ENCODE peak calls at places on chromosomes 11 and 22, in four cellular contexts. E is endothelial cell of umbilical vein, T is mammary epithelial cell, D is K562. U is an unnamed sample.

GRCh38 chr11:128725630-128726461 is 32.0 kb downstream of the FLI1 start:
- DNase-seq in E (no peak), D (no peak), T (peak; percentile 68), U (peak; percentile 97)

GRCh38 chr11:2522636-2523255 is 77.9 kb downstream of the KCNQ1 start:
- DNase-seq in T (no peak), D (no peak), E (no peak), U (no peak)

GRCh38 chr22:24474649-24475048 is 20.5 kb upstream of the UPB1 start:
- DNase-seq in E (no peak), D (no peak), T (no peak), U (no peak)

GRCh38 chr22:29524440-29525191 is 28.9 kb downstream of the THOC5 start:
- DNase-seq in E (peak; percentile 10), D (no peak), T (peak; percentile 13), U (peak; percentile 7)

GRCh38 chr11:65911682-65912568 is 6.9 kb downstream of the C11orf68 start:
- DNase-seq in T (peak; percentile 89), D (peak; percentile 33), E (peak; percentile 58), U (no peak)

GRCh38 chr22:39661842-39662676 is 91.5 kb downstream of the CACNA1I start:
- DNase-seq in D (peak; percentile 88), T (peak; percentile 25), E (no peak), U (no peak)

GRCh38 chr11:92380882-92381281 is 156.3 kb downstream of the FAT3 start:
- DNase-seq in T (peak; percentile 73), E (peak; percentile 16), D (no peak), U (no peak)

GRCh38 chr11:73538381-73538872 is 59.5 kb downstream of the FAM168A start:
- DNase-seq in E (peak; percentile 64), T (no peak), D (no peak), U (peak; percentile 74)

GRCh38 chr11:13486926-13487660 is 8.7 kb downstream of the PTH start:
- DNase-seq in T (no peak), D (peak; percentile 13), E (peak; percentile 40), U (no peak)

GRCh38 chr11:120034881-120035620 is 102.9 kb downstream of the TRIM29 start:
- DNase-seq in D (no peak), E (no peak), T (no peak), U (no peak)

GRCh38 chr11:108117746-108118371 is 3.5 kb upstream of the ACAT1 start:
- DNase-seq in E (peak; percentile 64), D (no peak), T (peak; percentile 20), U (peak; percentile 58)

GRCh38 chr11:8682219-8683114 is at the start of the genes RPL27A and TRIM66:
- DNase-seq in D (peak; percentile 85), E (peak; percentile 97), T (peak; percentile 94), U (peak; percentile 98)

GRCh38 chr11:21511835-21512440 is 680.9 kb upstream of the ANO5 start:
- DNase-seq in D (peak; percentile 29), E (no peak), T (peak; percentile 67), U (peak; percentile 72)

GRCh38 chr11:70129051-70129592 is 51.0 kb downstream of the ANO1 start:
- DNase-seq in T (no peak), E (no peak), D (no peak), U (no peak)
- H2AFZ ChIP-seq in T (no peak overlapping the region), E (no peak overlapping the region), D (no peak overlapping the region), U (no peak overlapping the region)

GRCh38 chr11:118528511-118528910 is 1.2 kb downstream of the TTC36 start:
- DNase-seq in D (no peak), T (no peak), E (no peak), U (no peak)

GRCh38 chr11:118530683-118531596 is at the start of gene TMEM25:
- DNase-seq in D (peak; percentile 93), T (peak; percentile 57), E (peak; percentile 69), U (peak; percentile 12)

GRCh38 chr11:118530180-118530682 is 761 bp upstream of the TMEM25 start:
- DNase-seq in E (peak; percentile 53), T (peak; percentile 12), D (peak; percentile 71), U (no peak)

GRCh38 chr11:118531597-118532084 is 649 bp downstream of the TMEM25 start:
- DNase-seq in T (no peak), E (no peak), D (no peak), U (no peak)

DNA sequence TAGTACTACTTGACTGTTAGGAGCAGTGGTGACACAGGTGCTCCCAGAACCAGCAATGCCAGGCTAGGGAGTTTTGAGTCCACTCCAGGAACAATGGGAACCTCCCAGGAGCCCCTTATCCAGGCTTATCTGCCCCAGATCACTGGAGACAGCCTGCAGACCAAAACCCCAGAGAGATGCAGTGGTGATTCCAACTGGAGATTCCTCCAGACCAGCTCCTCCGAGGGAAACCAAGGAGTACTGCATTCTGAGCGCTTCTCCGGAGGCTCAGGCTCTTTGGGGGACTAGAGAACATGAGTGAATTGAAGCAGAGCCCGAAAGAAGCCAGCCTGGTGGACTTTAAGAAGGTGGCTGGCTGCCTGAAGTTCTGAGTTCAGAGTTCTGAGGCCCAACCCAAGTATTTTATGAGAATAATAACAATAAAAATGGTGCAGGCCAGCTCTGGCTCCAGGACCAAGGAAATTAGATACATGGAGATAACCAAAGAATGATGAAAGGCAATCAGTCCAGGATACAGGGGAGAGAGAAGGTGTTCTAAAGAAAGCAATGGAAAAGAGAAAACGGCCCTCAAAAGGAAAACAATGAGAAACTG is 1.3 kb upstream of the TMEM25 start:
- DNase-seq in D (no peak), T (no peak), E (no peak), U (no peak)
- H3K9ac ChIP-seq in D (peak overlapping the region; percentile 69), T (no peak overlapping the region), E (no peak overlapping the region), U (no peak overlapping the region)

GRCh38 chr22:19806213-19807160 is 45.9 kb downstream of the TBX1 start:
- DNase-seq in D (peak; percentile 99), E (peak; percentile 63), T (peak; percentile 86), U (no peak)
- TF ChIP-seq EZH2 in D (no peak), E (no peak), T (no peak), U (no peak)

GRCh38 chr11:79472736-79473536 is 32.1 kb upstream of the TENM4 start:
- DNase-seq in T (no peak), D (no peak), E (no peak), U (no peak)
- H2AFZ ChIP-seq in T (no peak overlapping the region), D (no peak overlapping the region), E (no peak overlapping the region), U (no peak overlapping the region)

U was measured in MM.1S.